ENCODE peak calls at places on chromosomes 6 and 20, in six cellular contexts. One of them, this sample, is unnamed.

GRCh38 chr6:2363211-2363610 is 117.8 kb upstream of the GMDS start:
- DNase-seq in KBM-7: no peak
- DNase-seq in EL: no peak
- DNase-seq in osteocyte: no peak
- DNase-seq in SIG-M5: no peak
- DNase-seq in Caco-2: no peak
- DNase-seq in this sample: no peak

GRCh38 chr6:161066511-161066910 is 74.9 kb downstream of the MAP3K4 start:
- DNase-seq in KBM-7: no peak
- DNase-seq in EL: no peak
- DNase-seq in osteocyte: no peak
- DNase-seq in SIG-M5: no peak
- DNase-seq in Caco-2: no peak
- DNase-seq in this sample: no peak

GRCh38 chr6:89895273-89895874 is 1.1 kb downstream of the GJA10 start:
- DNase-seq in KBM-7: peak
- DNase-seq in EL: peak
- DNase-seq in osteocyte: no peak
- DNase-seq in SIG-M5: no peak
- DNase-seq in Caco-2: peak
- DNase-seq in this sample: no peak

GRCh38 chr6:30618270-30618787 is 689 bp downstream of the MRPS18B start:
- DNase-seq in KBM-7: no peak
- DNase-seq in EL: no peak
- DNase-seq in osteocyte: no peak
- DNase-seq in SIG-M5: no peak
- DNase-seq in Caco-2: no peak
- DNase-seq in this sample: no peak

GRCh38 chr6:27630727-27631613 is 158.1 kb upstream of the ZNF184 start:
- DNase-seq in KBM-7: peak
- DNase-seq in EL: peak
- DNase-seq in osteocyte: no peak
- DNase-seq in SIG-M5: no peak
- DNase-seq in Caco-2: peak
- DNase-seq in this sample: no peak

GRCh38 chr6:166471797-166472260 is 89.1 kb upstream of the MPC1 start:
- DNase-seq in KBM-7: no peak
- DNase-seq in EL: no peak
- DNase-seq in osteocyte: no peak
- DNase-seq in SIG-M5: no peak
- DNase-seq in Caco-2: no peak
- DNase-seq in this sample: no peak

GRCh38 chr6:165447141-165447540 is 137.7 kb upstream of the C6orf118 start:
- DNase-seq in KBM-7: no peak
- DNase-seq in EL: no peak
- DNase-seq in osteocyte: no peak
- DNase-seq in SIG-M5: no peak
- DNase-seq in Caco-2: no peak
- DNase-seq in this sample: no peak

GRCh38 chr20:48841861-48842529 is 14.2 kb upstream of the PREX1 start:
- DNase-seq in KBM-7: no peak
- DNase-seq in EL: peak
- DNase-seq in osteocyte: no peak
- DNase-seq in SIG-M5: no peak
- DNase-seq in Caco-2: no peak
- DNase-seq in this sample: no peak

GRCh38 chr20:38299963-38300362 is 4.0 kb upstream of the BPI start:
- DNase-seq in KBM-7: no peak
- DNase-seq in EL: no peak
- DNase-seq in osteocyte: no peak
- DNase-seq in SIG-M5: no peak
- DNase-seq in Caco-2: peak
- DNase-seq in this sample: no peak

GRCh38 chr20:56627122-56628014 is 1.7 kb upstream of the TFAP2C start:
- DNase-seq in KBM-7: no peak
- DNase-seq in EL: no peak
- DNase-seq in osteocyte: no peak
- DNase-seq in SIG-M5: no peak
- DNase-seq in Caco-2: no peak
- DNase-seq in this sample: no peak

GRCh38 chr6:41970436-41970846 is 28.8 kb upstream of the CCND3 start:
- DNase-seq in KBM-7: peak
- DNase-seq in EL: peak
- DNase-seq in osteocyte: no peak
- DNase-seq in SIG-M5: peak
- DNase-seq in Caco-2: no peak
- DNase-seq in this sample: no peak

GRCh38 chr6:38933426-38933825 is 115.2 kb upstream of the GLP1R start:
- DNase-seq in KBM-7: peak
- DNase-seq in EL: peak
- DNase-seq in osteocyte: no peak
- DNase-seq in SIG-M5: no peak
- DNase-seq in Caco-2: peak
- DNase-seq in this sample: no peak

GRCh38 chr6:69631552-69632346 is 165.1 kb downstream of the LMBRD1 start:
- DNase-seq in KBM-7: no peak
- DNase-seq in EL: no peak
- DNase-seq in osteocyte: no peak
- DNase-seq in SIG-M5: no peak
- DNase-seq in Caco-2: no peak
- DNase-seq in this sample: no peak

This sample was measured in NCI-H1436.